ENCODE peak calls at places on chromosomes 3 and 15, in ten cellular contexts. One of them, this sample, is unnamed.

GRCh38 chr3:100002599-100003350 is 111.5 kb downstream of the FILIP1L start:
- DNase-seq in cardiac fibroblast: peak; percentile 75
- DNase-seq in lower leg skin: no peak
- DNase-seq in PC-3: peak; percentile 91
- DNase-seq in sigmoid colon: peak; percentile 60
- DNase-seq in fibroblast of the aortic adventitia: peak; percentile 97
- DNase-seq in breast epithelium: peak; percentile 34
- DNase-seq in tibial nerve: no peak
- DNase-seq in colonic mucosa: peak; percentile 45
- DNase-seq in cardiac muscle cell: peak; percentile 67
- DNase-seq in this sample: no peak

GRCh38 chr15:57872281-57873010 is 165.9 kb downstream of the POLR2M start:
- DNase-seq in cardiac fibroblast: no peak
- DNase-seq in lower leg skin: no peak
- DNase-seq in PC-3: no peak
- DNase-seq in sigmoid colon: no peak
- DNase-seq in fibroblast of the aortic adventitia: no peak
- DNase-seq in breast epithelium: no peak
- DNase-seq in tibial nerve: no peak
- DNase-seq in colonic mucosa: no peak
- DNase-seq in cardiac muscle cell: no peak
- DNase-seq in this sample: no peak

GRCh38 chr3:9298236-9298635 is 48.8 kb upstream of the SRGAP3 start:
- DNase-seq in cardiac fibroblast: no peak
- DNase-seq in lower leg skin: no peak
- DNase-seq in PC-3: peak; percentile 40
- DNase-seq in sigmoid colon: no peak
- DNase-seq in fibroblast of the aortic adventitia: peak; percentile 42
- DNase-seq in breast epithelium: no peak
- DNase-seq in tibial nerve: no peak
- DNase-seq in colonic mucosa: no peak
- DNase-seq in cardiac muscle cell: no peak
- DNase-seq in this sample: no peak

GRCh38 chr3:12367346-12367745 is 78.5 kb downstream of the PPARG start:
- DNase-seq in cardiac fibroblast: peak; percentile 54
- DNase-seq in lower leg skin: no peak
- DNase-seq in PC-3: peak; percentile 54
- DNase-seq in sigmoid colon: no peak
- DNase-seq in fibroblast of the aortic adventitia: no peak
- DNase-seq in breast epithelium: no peak
- DNase-seq in tibial nerve: no peak
- DNase-seq in colonic mucosa: no peak
- DNase-seq in cardiac muscle cell: peak; percentile 59
- DNase-seq in this sample: no peak

GRCh38 chr3:20043398-20043797 is 3.2 kb downstream of the KAT2B start:
- DNase-seq in cardiac fibroblast: peak; percentile 60
- DNase-seq in lower leg skin: peak; percentile 96
- DNase-seq in PC-3: no peak
- DNase-seq in sigmoid colon: peak; percentile 92
- DNase-seq in fibroblast of the aortic adventitia: peak; percentile 75
- DNase-seq in breast epithelium: peak; percentile 67
- DNase-seq in tibial nerve: peak; percentile 78
- DNase-seq in colonic mucosa: peak; percentile 94
- DNase-seq in cardiac muscle cell: peak; percentile 44
- DNase-seq in this sample: peak; percentile 77

GRCh38 chr3:180612363-180612762 is 10.4 kb downstream of the TTC14 start:
- DNase-seq in cardiac fibroblast: no peak
- DNase-seq in lower leg skin: no peak
- DNase-seq in PC-3: peak; percentile 18
- DNase-seq in sigmoid colon: no peak
- DNase-seq in fibroblast of the aortic adventitia: no peak
- DNase-seq in breast epithelium: no peak
- DNase-seq in tibial nerve: no peak
- DNase-seq in colonic mucosa: no peak
- DNase-seq in cardiac muscle cell: no peak
- DNase-seq in this sample: no peak

GRCh38 chr15:53586815-53587214 is 172.6 kb downstream of the WDR72 start:
- DNase-seq in cardiac fibroblast: no peak
- DNase-seq in lower leg skin: no peak
- DNase-seq in PC-3: peak; percentile 60
- DNase-seq in sigmoid colon: peak; percentile 57
- DNase-seq in fibroblast of the aortic adventitia: no peak
- DNase-seq in breast epithelium: no peak
- DNase-seq in tibial nerve: no peak
- DNase-seq in colonic mucosa: peak; percentile 80
- DNase-seq in cardiac muscle cell: no peak
- DNase-seq in this sample: peak; percentile 58

GRCh38 chr3:62922326-62922725 is 47.1 kb upstream of the CADPS start:
- DNase-seq in cardiac fibroblast: no peak
- DNase-seq in lower leg skin: no peak
- DNase-seq in PC-3: peak; percentile 3
- DNase-seq in sigmoid colon: no peak
- DNase-seq in fibroblast of the aortic adventitia: no peak
- DNase-seq in breast epithelium: no peak
- DNase-seq in tibial nerve: no peak
- DNase-seq in colonic mucosa: no peak
- DNase-seq in cardiac muscle cell: peak; percentile 1
- DNase-seq in this sample: no peak

GRCh38 chr15:74776851-74777768 is 4.8 kb upstream of the CSK start:
- DNase-seq in cardiac fibroblast: peak; percentile 31
- DNase-seq in lower leg skin: no peak
- DNase-seq in PC-3: no peak
- DNase-seq in sigmoid colon: no peak
- DNase-seq in fibroblast of the aortic adventitia: no peak
- DNase-seq in breast epithelium: no peak
- DNase-seq in tibial nerve: no peak
- DNase-seq in colonic mucosa: peak; percentile 37
- DNase-seq in cardiac muscle cell: peak; percentile 36
- DNase-seq in this sample: no peak

GRCh38 chr3:142318331-142318730 is 92.9 kb upstream of the GK5 start:
- DNase-seq in cardiac fibroblast: no peak
- DNase-seq in lower leg skin: no peak
- DNase-seq in PC-3: no peak
- DNase-seq in sigmoid colon: no peak
- DNase-seq in fibroblast of the aortic adventitia: peak; percentile 33
- DNase-seq in breast epithelium: no peak
- DNase-seq in tibial nerve: no peak
- DNase-seq in colonic mucosa: no peak
- DNase-seq in cardiac muscle cell: no peak
- DNase-seq in this sample: no peak

GRCh38 chr3:187352581-187353575 is 15.3 kb upstream of the RTP4 start:
- DNase-seq in cardiac fibroblast: no peak
- DNase-seq in lower leg skin: no peak
- DNase-seq in PC-3: peak; percentile 57
- DNase-seq in sigmoid colon: no peak
- DNase-seq in fibroblast of the aortic adventitia: no peak
- DNase-seq in breast epithelium: no peak
- DNase-seq in tibial nerve: no peak
- DNase-seq in colonic mucosa: peak; percentile 47
- DNase-seq in cardiac muscle cell: no peak
- DNase-seq in this sample: no peak

GRCh38 chr15:24772709-24773373 is 97.3 kb downstream of the NPAP1 start:
- DNase-seq in cardiac fibroblast: peak; percentile 81
- DNase-seq in lower leg skin: peak; percentile 87
- DNase-seq in PC-3: peak; percentile 60
- DNase-seq in sigmoid colon: peak; percentile 83
- DNase-seq in fibroblast of the aortic adventitia: peak; percentile 67
- DNase-seq in breast epithelium: peak; percentile 27
- DNase-seq in tibial nerve: no peak
- DNase-seq in colonic mucosa: peak; percentile 65
- DNase-seq in cardiac muscle cell: peak; percentile 87
- DNase-seq in this sample: peak; percentile 75

GRCh38 chr3:14785207-14786155 is 33.3 kb upstream of the FGD5 start:
- DNase-seq in cardiac fibroblast: no peak
- DNase-seq in lower leg skin: peak; percentile 72
- DNase-seq in PC-3: no peak
- DNase-seq in sigmoid colon: peak; percentile 56
- DNase-seq in fibroblast of the aortic adventitia: no peak
- DNase-seq in breast epithelium: no peak
- DNase-seq in tibial nerve: no peak
- DNase-seq in colonic mucosa: no peak
- DNase-seq in cardiac muscle cell: no peak
- DNase-seq in this sample: no peak

GRCh38 chr3:156388469-156389150 is 166.3 kb downstream of the SSR3 start:
- DNase-seq in cardiac fibroblast: peak; percentile 71
- DNase-seq in lower leg skin: no peak
- DNase-seq in PC-3: no peak
- DNase-seq in sigmoid colon: no peak
- DNase-seq in fibroblast of the aortic adventitia: peak; percentile 83
- DNase-seq in breast epithelium: no peak
- DNase-seq in tibial nerve: no peak
- DNase-seq in colonic mucosa: no peak
- DNase-seq in cardiac muscle cell: peak; percentile 66
- DNase-seq in this sample: no peak

GRCh38 chr3:42369832-42370231 is 40.6 kb downstream of the LYZL4 start:
- DNase-seq in cardiac fibroblast: no peak
- DNase-seq in lower leg skin: no peak
- DNase-seq in PC-3: no peak
- DNase-seq in sigmoid colon: no peak
- DNase-seq in fibroblast of the aortic adventitia: no peak
- DNase-seq in breast epithelium: no peak
- DNase-seq in tibial nerve: no peak
- DNase-seq in colonic mucosa: no peak
- DNase-seq in cardiac muscle cell: no peak
- DNase-seq in this sample: no peak

GRCh38 chr15:92244703-92245102 is 149.0 kb upstream of the ST8SIA2 start:
- DNase-seq in cardiac fibroblast: no peak
- DNase-seq in lower leg skin: no peak
- DNase-seq in PC-3: no peak
- DNase-seq in sigmoid colon: no peak
- DNase-seq in fibroblast of the aortic adventitia: no peak
- DNase-seq in breast epithelium: no peak
- DNase-seq in tibial nerve: no peak
- DNase-seq in colonic mucosa: no peak
- DNase-seq in cardiac muscle cell: no peak
- DNase-seq in this sample: no peak
- H3K4me3 ChIP-seq in cardiac fibroblast: no peak overlapping the region
- H3K4me3 ChIP-seq in lower leg skin: no peak overlapping the region
- H3K4me3 ChIP-seq in PC-3: no peak overlapping the region
- H3K4me3 ChIP-seq in sigmoid colon: no peak overlapping the region
- H3K4me3 ChIP-seq in fibroblast of the aortic adventitia: no peak overlapping the region
- H3K4me3 ChIP-seq in breast epithelium: no peak overlapping the region
- H3K4me3 ChIP-seq in tibial nerve: no peak overlapping the region
- H3K4me3 ChIP-seq in colonic mucosa: no peak overlapping the region
- H3K4me3 ChIP-seq in cardiac muscle cell: no peak overlapping the region
- H3K4me3 ChIP-seq in this sample: no peak overlapping the region

DNA sequence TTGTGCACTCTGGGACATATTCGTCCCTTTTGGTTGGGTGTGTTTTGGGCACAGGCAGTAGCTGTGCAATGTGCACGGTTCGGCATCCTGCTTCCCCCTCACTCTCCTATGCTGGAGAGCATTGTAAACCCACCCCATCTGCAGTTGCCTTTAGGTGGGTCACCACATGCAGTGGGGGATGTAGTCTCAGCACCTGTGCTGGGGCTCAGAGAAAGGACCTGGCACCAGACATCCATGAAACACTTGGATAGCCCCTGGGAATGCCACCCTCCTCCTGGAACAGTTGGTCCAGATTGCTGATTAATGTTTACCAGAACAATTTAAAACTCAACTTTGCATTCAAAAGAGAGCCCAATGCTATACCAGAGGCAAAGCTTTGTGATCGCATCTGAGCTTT is 123.9 kb upstream of the MEF2A start:
- DNase-seq in cardiac fibroblast: no peak
- DNase-seq in lower leg skin: peak; percentile 84
- DNase-seq in PC-3: no peak
- DNase-seq in sigmoid colon: peak; percentile 43
- DNase-seq in fibroblast of the aortic adventitia: no peak
- DNase-seq in breast epithelium: peak; percentile 14
- DNase-seq in tibial nerve: no peak
- DNase-seq in colonic mucosa: no peak
- DNase-seq in cardiac muscle cell: no peak
- DNase-seq in this sample: no peak
- H3K4me3 ChIP-seq in cardiac fibroblast: no peak overlapping the region
- H3K4me3 ChIP-seq in lower leg skin: no peak overlapping the region
- H3K4me3 ChIP-seq in PC-3: no peak overlapping the region
- H3K4me3 ChIP-seq in sigmoid colon: no peak overlapping the region
- H3K4me3 ChIP-seq in fibroblast of the aortic adventitia: no peak overlapping the region
- H3K4me3 ChIP-seq in breast epithelium: peak overlapping the region; percentile 35
- H3K4me3 ChIP-seq in tibial nerve: no peak overlapping the region
- H3K4me3 ChIP-seq in colonic mucosa: no peak overlapping the region
- H3K4me3 ChIP-seq in cardiac muscle cell: no peak overlapping the region
- H3K4me3 ChIP-seq in this sample: no peak overlapping the region

GRCh38 chr15:50028323-50028722 is 90.7 kb downstream of the ATP8B4 start:
- DNase-seq in cardiac fibroblast: no peak
- DNase-seq in lower leg skin: no peak
- DNase-seq in PC-3: peak; percentile 61
- DNase-seq in sigmoid colon: no peak
- DNase-seq in fibroblast of the aortic adventitia: no peak
- DNase-seq in breast epithelium: no peak
- DNase-seq in tibial nerve: no peak
- DNase-seq in colonic mucosa: no peak
- DNase-seq in cardiac muscle cell: no peak
- DNase-seq in this sample: no peak
- H3K4me3 ChIP-seq in cardiac fibroblast: no peak overlapping the region
- H3K4me3 ChIP-seq in lower leg skin: no peak overlapping the region
- H3K4me3 ChIP-seq in PC-3: no peak overlapping the region
- H3K4me3 ChIP-seq in sigmoid colon: no peak overlapping the region
- H3K4me3 ChIP-seq in fibroblast of the aortic adventitia: no peak overlapping the region
- H3K4me3 ChIP-seq in breast epithelium: no peak overlapping the region
- H3K4me3 ChIP-seq in tibial nerve: no peak overlapping the region
- H3K4me3 ChIP-seq in colonic mucosa: no peak overlapping the region
- H3K4me3 ChIP-seq in cardiac muscle cell: no peak overlapping the region
- H3K4me3 ChIP-seq in this sample: no peak overlapping the region

GRCh38 chr3:48663489-48664312 is 1.0 kb upstream of the CELSR3 start:
- DNase-seq in cardiac fibroblast: peak; percentile 99
- DNase-seq in lower leg skin: peak; percentile 97
- DNase-seq in PC-3: peak; percentile 98
- DNase-seq in sigmoid colon: peak; percentile 91
- DNase-seq in fibroblast of the aortic adventitia: peak; percentile 98
- DNase-seq in breast epithelium: peak; percentile 93
- DNase-seq in tibial nerve: peak; percentile 88
- DNase-seq in colonic mucosa: peak; percentile 95
- DNase-seq in cardiac muscle cell: peak; percentile 99
- DNase-seq in this sample: peak; percentile 97

GRCh38 chr3:48660800-48661400 is 1.8 kb downstream of the CELSR3 start:
- DNase-seq in cardiac fibroblast: no peak
- DNase-seq in lower leg skin: no peak
- DNase-seq in PC-3: no peak
- DNase-seq in sigmoid colon: no peak
- DNase-seq in fibroblast of the aortic adventitia: no peak
- DNase-seq in breast epithelium: no peak
- DNase-seq in tibial nerve: no peak
- DNase-seq in colonic mucosa: no peak
- DNase-seq in cardiac muscle cell: no peak
- DNase-seq in this sample: no peak

GRCh38 chr3:48662753-48663488 is at the start of gene CELSR3:
- DNase-seq in cardiac fibroblast: peak; percentile 95
- DNase-seq in lower leg skin: peak; percentile 91
- DNase-seq in PC-3: peak; percentile 16
- DNase-seq in sigmoid colon: no peak
- DNase-seq in fibroblast of the aortic adventitia: peak; percentile 92
- DNase-seq in breast epithelium: peak; percentile 57
- DNase-seq in tibial nerve: peak; percentile 57
- DNase-seq in colonic mucosa: peak; percentile 68
- DNase-seq in cardiac muscle cell: peak; percentile 96
- DNase-seq in this sample: peak; percentile 85

GRCh38 chr3:48662140-48662752 is 440 bp downstream of the CELSR3 start:
- DNase-seq in cardiac fibroblast: no peak
- DNase-seq in lower leg skin: no peak
- DNase-seq in PC-3: no peak
- DNase-seq in sigmoid colon: no peak
- DNase-seq in fibroblast of the aortic adventitia: no peak
- DNase-seq in breast epithelium: no peak
- DNase-seq in tibial nerve: no peak
- DNase-seq in colonic mucosa: no peak
- DNase-seq in cardiac muscle cell: no peak
- DNase-seq in this sample: no peak

GRCh38 chr3:48661501-48662139 is 1.1 kb downstream of the CELSR3 start:
- DNase-seq in cardiac fibroblast: peak; percentile 66
- DNase-seq in lower leg skin: peak; percentile 94
- DNase-seq in PC-3: peak; percentile 40
- DNase-seq in sigmoid colon: peak; percentile 80
- DNase-seq in fibroblast of the aortic adventitia: peak; percentile 49
- DNase-seq in breast epithelium: no peak
- DNase-seq in tibial nerve: peak; percentile 46
- DNase-seq in colonic mucosa: peak; percentile 59
- DNase-seq in cardiac muscle cell: peak; percentile 67
- DNase-seq in this sample: peak; percentile 39
- H3K4me3 ChIP-seq in cardiac fibroblast: peak overlapping the region; percentile 53
- H3K4me3 ChIP-seq in lower leg skin: no peak overlapping the region
- H3K4me3 ChIP-seq in PC-3: no peak overlapping the region
- H3K4me3 ChIP-seq in sigmoid colon: peak overlapping the region; percentile 40
- H3K4me3 ChIP-seq in fibroblast of the aortic adventitia: peak overlapping the region; percentile 62
- H3K4me3 ChIP-seq in breast epithelium: peak overlapping the region; percentile 53
- H3K4me3 ChIP-seq in tibial nerve: peak overlapping the region; percentile 11
- H3K4me3 ChIP-seq in colonic mucosa: peak overlapping the region; percentile 34
- H3K4me3 ChIP-seq in cardiac muscle cell: peak overlapping the region; percentile 49
- H3K4me3 ChIP-seq in this sample: peak overlapping the region; percentile 79